ENCODE peak calls at places on chromosome 10, in eight cellular contexts. T, I, S, A, U, N, M and H are unnamed samples.

GRCh38 chr10:102627141-102627445 is 17.2 kb upstream of the TRIM8 start:
- DNase-seq in T (no peak), I (no peak), S (no peak), A (no peak), U (no peak), N (no peak), M (no peak), H (no peak)

GRCh38 chr10:34406463-34407138 is 408.5 kb downstream of the PARD3 start:
- DNase-seq in T (no peak), I (no peak), S (no peak), A (no peak), U (no peak), N (no peak), M (no peak), H (no peak)

GRCh38 chr10:72954596-72955569 is at the start of gene PLA2G12B:
- DNase-seq in T (no peak), I (no peak), S (peak), A (no peak), U (no peak), N (peak), M (no peak), H (no peak)

GRCh38 chr10:80459047-80459865 is 5.1 kb downstream of the TSPAN14 start:
- DNase-seq in T (peak), I (peak), S (no peak), A (peak), U (peak), N (peak), M (no peak), H (peak)

GRCh38 chr10:33396279-33396678 is 61.8 kb upstream of the NRP1 start:
- DNase-seq in T (no peak), I (no peak), S (no peak), A (no peak), U (no peak), N (no peak), M (no peak), H (no peak)

GRCh38 chr10:35127289-35127891 is 744 bp downstream of the CREM start:
- DNase-seq in T (no peak), I (peak), S (peak), A (peak), U (peak), N (peak), M (peak), H (peak)

GRCh38 chr10:118475214-118475613 is 120.2 kb downstream of the PRLHR start:
- DNase-seq in T (no peak), I (no peak), S (no peak), A (no peak), U (no peak), N (no peak), M (no peak), H (no peak)

GRCh38 chr10:3486346-3487065 is 298.5 kb downstream of the KLF6 start:
- DNase-seq in T (no peak), I (peak), S (no peak), A (peak), U (no peak), N (no peak), M (no peak), H (peak)

GRCh38 chr10:94963901-94964300 is 25.4 kb downstream of the CYP2C9 start:
- DNase-seq in T (peak), I (peak), S (peak), A (no peak), U (no peak), N (peak), M (no peak), H (peak)

DNA sequence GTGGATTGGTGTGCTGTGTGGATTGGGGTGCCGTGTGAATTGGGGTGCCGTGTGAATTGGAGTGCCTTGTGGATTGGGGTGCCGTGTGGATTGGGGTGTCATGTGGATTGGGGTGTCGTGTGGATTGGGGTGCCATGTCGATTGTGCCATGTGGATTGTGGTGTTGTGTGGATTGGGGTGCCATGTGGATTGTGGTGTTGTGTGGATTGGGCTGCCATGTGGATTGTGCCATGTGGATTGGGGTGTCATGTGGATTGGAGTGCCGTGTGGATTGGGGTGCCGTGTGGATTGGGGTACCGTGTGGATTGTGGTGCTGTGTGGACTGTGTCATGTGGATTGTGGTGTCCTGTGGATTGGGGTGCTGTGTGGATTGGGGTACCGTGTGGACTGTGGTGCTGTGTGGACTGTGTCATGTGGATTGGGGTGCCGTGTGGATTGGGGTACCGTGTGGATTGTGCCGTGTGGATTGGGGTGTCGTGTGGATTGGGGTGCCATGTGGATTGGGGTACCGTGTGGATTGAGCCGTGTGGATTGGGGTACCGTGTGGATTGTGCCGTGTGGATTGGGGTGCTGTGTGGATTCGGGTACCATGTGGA is 120.6 kb upstream of the NPS start:
- DNase-seq in T (no peak), I (no peak), S (no peak), A (no peak), U (no peak), N (no peak), M (no peak), H (no peak)
- H3K4me3 ChIP-seq in T (no peak), I (no peak), S (no peak), A (no peak), U (no peak), N (no peak), M (no peak), H (no peak)

GRCh38 chr10:85612378-85612775 is 754.2 kb downstream of the GRID1 start:
- DNase-seq in T (peak), I (no peak), S (no peak), A (no peak), U (peak), N (no peak), M (no peak), H (no peak)

GRCh38 chr10:85611746-85612377 is 754.7 kb downstream of the GRID1 start:
- DNase-seq in T (no peak), I (no peak), S (no peak), A (no peak), U (no peak), N (no peak), M (no peak), H (no peak)

GRCh38 chr10:85613391-85613790 is 753.2 kb downstream of the GRID1 start:
- DNase-seq in T (no peak), I (no peak), S (no peak), A (no peak), U (no peak), N (no peak), M (no peak), H (no peak)

GRCh38 chr10:85611093-85611740 is 755.4 kb downstream of the GRID1 start:
- DNase-seq in T (no peak), I (no peak), S (no peak), A (no peak), U (no peak), N (no peak), M (no peak), H (no peak)

DNA sequence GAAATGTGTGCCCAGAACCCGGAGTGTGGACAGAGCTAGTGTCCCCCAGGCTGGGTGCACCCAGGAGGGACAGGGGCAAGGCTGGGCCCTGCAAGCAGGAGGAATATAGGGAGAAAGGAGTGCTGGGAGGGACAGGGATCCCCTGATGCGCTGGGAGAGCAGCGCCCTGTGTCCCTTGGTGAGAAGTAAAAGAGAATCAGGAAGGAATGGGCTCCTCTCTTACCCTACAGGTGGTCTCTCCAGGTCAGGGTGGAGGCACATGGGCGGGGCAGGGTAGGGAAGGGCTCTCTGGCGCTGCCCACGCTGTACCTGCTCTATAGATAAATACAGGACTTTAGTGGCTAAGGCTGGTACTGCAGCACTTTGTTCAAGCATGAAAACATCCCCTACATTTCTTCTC is 753.8 kb downstream of the GRID1 start:
- DNase-seq in T (no peak), I (no peak), S (no peak), A (no peak), U (no peak), N (no peak), M (no peak), H (no peak)
- TF ChIP-seq CTCF in T (peak), I (no peak), S (no peak), A (no peak), U (no peak), N (no peak), M (peak), H (no peak)

GRCh38 chr10:79244068-79244442 is 103.2 kb upstream of the PPIF start:
- DNase-seq in T (no peak), I (no peak), S (no peak), A (no peak), U (no peak), N (no peak), M (no peak), H (no peak)
- H3K4me3 ChIP-seq in T (peak), I (peak), S (no peak), A (peak), U (no peak), N (no peak), M (no peak), H (peak)

DNA sequence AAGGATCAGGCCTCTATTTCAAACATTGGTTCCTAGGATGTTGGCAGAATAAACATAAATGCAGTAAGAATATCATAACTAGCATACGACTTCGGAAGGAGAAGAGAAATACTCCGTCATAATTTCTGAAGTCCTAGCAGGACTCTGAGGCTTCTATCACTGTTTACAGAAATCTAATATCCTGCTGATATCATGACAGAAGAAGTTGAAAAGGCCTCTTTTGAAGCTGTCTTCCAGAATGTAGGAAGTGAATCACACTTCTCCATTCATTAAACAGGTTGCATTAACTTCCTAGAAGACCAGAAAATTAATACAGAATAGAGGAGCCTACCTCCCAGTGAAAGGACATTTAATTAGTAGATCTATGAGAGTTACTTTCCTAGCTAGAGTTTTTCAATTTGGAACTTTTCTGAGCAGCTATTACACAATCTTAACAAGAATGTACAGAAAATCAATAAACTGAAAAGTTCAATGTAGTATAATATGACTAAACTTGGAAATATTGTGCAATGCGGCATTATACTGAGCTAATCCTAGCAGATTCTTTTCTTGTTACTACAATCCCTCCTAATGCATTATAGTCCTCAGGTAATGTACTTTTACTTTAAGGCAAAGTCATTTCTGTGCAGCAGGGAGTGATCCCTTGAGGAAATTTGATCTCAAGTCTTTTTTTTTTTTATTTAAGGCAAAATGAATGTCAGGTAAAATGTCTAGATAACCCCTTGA is 622.6 kb upstream of the CELF2 start:
- DNase-seq in T (no peak), I (peak), S (no peak), A (no peak), U (no peak), N (peak), M (no peak), H (peak)
- TF ChIP-seq CTCF in T (no peak), I (no peak), S (no peak), A (no peak), U (no peak), N (no peak), M (no peak), H (no peak)

GRCh38 chr10:46555713-46556514 is 544 bp downstream of the GPRIN2 start:
- DNase-seq in T (no peak), I (no peak), S (peak), A (peak), U (no peak), N (no peak), M (no peak), H (no peak)

GRCh38 chr10:46556515-46557318 is at the start of gene GPRIN2:
- DNase-seq in T (no peak), I (no peak), S (peak), A (peak), U (peak), N (no peak), M (no peak), H (no peak)

GRCh38 chr10:46553238-46554049 is 3.0 kb downstream of the GPRIN2 start:
- DNase-seq in T (no peak), I (no peak), S (no peak), A (peak), U (peak), N (no peak), M (no peak), H (no peak)

GRCh38 chr10:46554166-46554781 is 2.2 kb downstream of the GPRIN2 start:
- DNase-seq in T (no peak), I (no peak), S (no peak), A (peak), U (peak), N (no peak), M (no peak), H (no peak)

GRCh38 chr10:46555366-46555712 is 1.1 kb downstream of the GPRIN2 start:
- DNase-seq in T (no peak), I (no peak), S (no peak), A (peak), U (peak), N (no peak), M (no peak), H (no peak)
- H3K4me3 ChIP-seq in T (no peak), I (no peak), S (no peak), A (peak), U (no peak), N (no peak), M (no peak), H (no peak)

GRCh38 chr10:86644412-86645110 is 9.8 kb upstream of the OPN4 start:
- DNase-seq in T (no peak), I (peak), S (no peak), A (peak), U (no peak), N (peak), M (no peak), H (no peak)
- TF ChIP-seq CTCF in T (peak), I (peak), S (no peak), A (no peak), U (peak), N (peak), M (peak), H (no peak)

GRCh38 chr10:75294518-75294865 is 58.7 kb upstream of the COMTD1 start:
- DNase-seq in T (no peak), I (no peak), S (peak), A (peak), U (no peak), N (no peak), M (no peak), H (no peak)
- H3K4me3 ChIP-seq in T (peak), I (peak), S (peak), A (peak), U (peak), N (peak), M (peak), H (peak)